ENCODE peak calls at places on chromosomes 13 and 19, in four cellular contexts. K is stimulated activated CD4-positive, alpha-beta T cell treated with anti-CD3 and anti-CD28 coated beads, Interleukin-4, amount 100 ng/mL, for 48 hours; P is AG04450; T is activated CD8-positive, alpha-beta T cell treated with anti-CD3 and anti-CD28 coated beads for 36 hours. M is an unnamed sample.

GRCh38 chr13:23610966-23611486 is 40.8 kb downstream of the TNFRSF19 start:
- DNase-seq in K (no peak), P (no peak), T (no peak), M (no peak)

GRCh38 chr13:114055766-114056165 is 76.7 kb downstream of the RASA3 start:
- DNase-seq in K (no peak), P (no peak), T (no peak), M (no peak)

GRCh38 chr13:74767031-74767430 is 632.8 kb upstream of the KLF12 start:
- DNase-seq in K (no peak), P (no peak), T (no peak), M (no peak)

GRCh38 chr13:102830646-102831045 is 15.2 kb upstream of the ERCC5 start:
- DNase-seq in K (no peak), P (no peak), T (no peak), M (no peak)

GRCh38 chr19:9171393-9171991 is 7.3 kb upstream of the OR7D2 start:
- DNase-seq in K (no peak), P (no peak), T (no peak), M (no peak)

GRCh38 chr13:113082198-113083021 is 23.2 kb upstream of the F7 start:
- DNase-seq in K (no peak), P (no peak), T (no peak), M (no peak)

GRCh38 chr19:6572217-6572616 is 18.7 kb downstream of the CD70 start:
- DNase-seq in K (no peak), P (no peak), T (no peak), M (no peak)

GRCh38 chr19:15101479-15102082 is 5.6 kb upstream of the SYDE1 start:
- DNase-seq in K (peak), P (no peak), T (peak), M (peak)

GRCh38 chr19:36876993-36877938 is 26.6 kb downstream of the ZNF345 start:
- DNase-seq in K (no peak), P (no peak), T (no peak), M (no peak)

GRCh38 chr19:7618366-7618765 is 11.0 kb downstream of the XAB2 start:
- DNase-seq in K (no peak), P (no peak), T (no peak), M (no peak)

M was measured in NAMALWA.